ENCODE peak calls at places on chromosomes 11 and 22, in ten cellular contexts. T, R, G, J, Q, H, Y, P, E and F are unnamed samples.

GRCh38 chr11:112477929-112478317 is 217.3 kb upstream of the PLET1 start:
- DNase-seq in T (no peak), R (no peak), G (no peak), J (no peak), Q (no peak), H (no peak), Y (no peak), P (no peak), E (peak), F (no peak)

GRCh38 chr22:42425989-42426355 is 6.2 kb downstream of the NFAM1 start:
- DNase-seq in T (no peak), R (no peak), G (no peak), J (no peak), Q (no peak), H (peak), Y (no peak), P (no peak), E (no peak), F (no peak)

GRCh38 chr11:46272816-46273427 is 4.5 kb upstream of the CREB3L1 start:
- DNase-seq in T (no peak), R (peak), G (peak), J (no peak), Q (no peak), H (peak), Y (no peak), P (no peak), E (no peak), F (peak)

GRCh38 chr11:114448749-114449484 is 9.7 kb downstream of the REXO2 start:
- DNase-seq in T (no peak), R (no peak), G (no peak), J (no peak), Q (no peak), H (no peak), Y (no peak), P (no peak), E (no peak), F (no peak)

GRCh38 chr22:45469573-45470383 is 32.9 kb upstream of the FBLN1 start:
- DNase-seq in T (no peak), R (no peak), G (no peak), J (no peak), Q (no peak), H (no peak), Y (no peak), P (no peak), E (no peak), F (no peak)

GRCh38 chr11:70191495-70192140 is 11.5 kb upstream of the FADD start:
- DNase-seq in T (peak), R (peak), G (no peak), J (peak), Q (peak), H (peak), Y (peak), P (peak), E (no peak), F (peak)

GRCh38 chr11:77101043-77101537 is 1.6 kb upstream of the OMP start:
- DNase-seq in T (no peak), R (no peak), G (no peak), J (peak), Q (no peak), H (peak), Y (peak), P (peak), E (no peak), F (no peak)

GRCh38 chr11:129145276-129145675 is 46.8 kb downstream of the ARHGAP32 start:
- DNase-seq in T (no peak), R (no peak), G (no peak), J (no peak), Q (no peak), H (no peak), Y (no peak), P (no peak), E (no peak), F (no peak)

GRCh38 chr11:13720940-13721339 is 52.5 kb downstream of the FAR1 start:
- DNase-seq in T (no peak), R (no peak), G (no peak), J (no peak), Q (no peak), H (no peak), Y (no peak), P (no peak), E (no peak), F (no peak)

GRCh38 chr11:33490842-33491370 is 209.7 kb downstream of the C11orf91 start:
- DNase-seq in T (no peak), R (no peak), G (no peak), J (no peak), Q (no peak), H (no peak), Y (no peak), P (no peak), E (no peak), F (no peak)

GRCh38 chr22:39682994-39683393 is 112.4 kb downstream of the CACNA1I start:
- DNase-seq in T (no peak), R (no peak), G (no peak), J (no peak), Q (no peak), H (no peak), Y (no peak), P (no peak), E (no peak), F (no peak)

GRCh38 chr11:69841859-69842698 is 22.9 kb upstream of the FGF3 start:
- DNase-seq in T (no peak), R (no peak), G (peak), J (no peak), Q (no peak), H (peak), Y (no peak), P (peak), E (no peak), F (no peak)

GRCh38 chr11:101706015-101706414 is 122.2 kb upstream of the TRPC6 start:
- DNase-seq in T (no peak), R (no peak), G (no peak), J (no peak), Q (no peak), H (no peak), Y (no peak), P (no peak), E (no peak), F (no peak)

GRCh38 chr11:95499516-95500135 is 268.6 kb upstream of the SESN3 start:
- DNase-seq in T (no peak), R (no peak), G (no peak), J (no peak), Q (no peak), H (no peak), Y (no peak), P (peak), E (peak), F (no peak)

GRCh38 chr11:69535928-69536327 is 54.5 kb downstream of the LINC01488 start:
- DNase-seq in T (no peak), R (no peak), G (no peak), J (no peak), Q (no peak), H (no peak), Y (no peak), P (no peak), E (no peak), F (no peak)

GRCh38 chr11:110761131-110761530 is 48.9 kb upstream of the ARHGAP20 start:
- DNase-seq in T (no peak), R (no peak), G (no peak), J (no peak), Q (no peak), H (no peak), Y (no peak), P (no peak), E (no peak), F (no peak)

GRCh38 chr11:40241524-40242037 is 1217.9 kb downstream of the LRRC4C start:
- DNase-seq in T (no peak), R (no peak), G (no peak), J (no peak), Q (no peak), H (no peak), Y (no peak), P (no peak), E (no peak), F (no peak)

GRCh38 chr11:17735823-17736772 is 1.5 kb downstream of the KCNC1 start:
- DNase-seq in T (no peak), R (no peak), G (no peak), J (no peak), Q (peak), H (no peak), Y (peak), P (no peak), E (no peak), F (no peak)

GRCh38 chr11:66072518-66072917 is 2.4 kb downstream of the PACS1 start:
- DNase-seq in T (no peak), R (no peak), G (no peak), J (no peak), Q (no peak), H (no peak), Y (no peak), P (no peak), E (no peak), F (no peak)

GRCh38 chr11:129880311-129880710 is 15.1 kb downstream of the NFRKB start:
- DNase-seq in T (no peak), R (no peak), G (no peak), J (no peak), Q (no peak), H (no peak), Y (no peak), P (no peak), E (no peak), F (no peak)

GRCh38 chr22:43397766-43398165 is 14.0 kb upstream of the MPPED1 start:
- DNase-seq in T (no peak), R (no peak), G (no peak), J (no peak), Q (peak), H (no peak), Y (no peak), P (no peak), E (no peak), F (no peak)

GRCh38 chr11:34890812-34891211 is 25.4 kb downstream of the APIP start:
- DNase-seq in T (no peak), R (no peak), G (no peak), J (peak), Q (no peak), H (no peak), Y (peak), P (peak), E (no peak), F (no peak)

GRCh38 chr11:113896156-113896879 is 8.3 kb upstream of the HTR3B start:
- DNase-seq in T (no peak), R (peak), G (no peak), J (no peak), Q (no peak), H (peak), Y (peak), P (peak), E (no peak), F (peak)

GRCh38 chr22:37370306-37370979 is 56.8 kb downstream of the ELFN2 start:
- DNase-seq in T (no peak), R (peak), G (no peak), J (no peak), Q (no peak), H (no peak), Y (no peak), P (no peak), E (no peak), F (peak)

GRCh38 chr11:96341237-96342130 is 1.5 kb downstream of the MAML2 start:
- DNase-seq in T (no peak), R (peak), G (peak), J (peak), Q (peak), H (peak), Y (peak), P (peak), E (no peak), F (peak)

GRCh38 chr11:1504164-1504563 is 17.6 kb upstream of the MOB2 start:
- DNase-seq in T (no peak), R (no peak), G (no peak), J (no peak), Q (peak), H (no peak), Y (no peak), P (no peak), E (no peak), F (no peak)

GRCh38 chr11:134916421-134916820 is 504.4 kb upstream of the B3GAT1 start:
- DNase-seq in T (no peak), R (no peak), G (no peak), J (no peak), Q (peak), H (no peak), Y (no peak), P (no peak), E (peak), F (no peak)

GRCh38 chr22:40499187-40499753 is 128.9 kb downstream of the SGSM3 start:
- DNase-seq in T (peak), R (no peak), G (peak), J (peak), Q (no peak), H (peak), Y (peak), P (peak), E (no peak), F (peak)

GRCh38 chr22:27990879-27991278 is 71.8 kb upstream of the PITPNB start:
- DNase-seq in T (peak), R (peak), G (peak), J (peak), Q (no peak), H (peak), Y (peak), P (peak), E (no peak), F (peak)

GRCh38 chr11:102794382-102794781 is 3.6 kb downstream of the MMP1 start:
- DNase-seq in T (no peak), R (no peak), G (no peak), J (peak), Q (no peak), H (peak), Y (peak), P (peak), E (no peak), F (no peak)

GRCh38 chr22:45159652-45160462 is 3.9 kb upstream of the NUP50 start:
- DNase-seq in T (no peak), R (peak), G (no peak), J (peak), Q (no peak), H (no peak), Y (no peak), P (peak), E (no peak), F (peak)

GRCh38 chr11:12841946-12842630 is 167.0 kb upstream of the RASSF10 start:
- DNase-seq in T (no peak), R (no peak), G (peak), J (no peak), Q (no peak), H (no peak), Y (peak), P (peak), E (no peak), F (no peak)

GRCh38 chr11:116563028-116563712 is 209.6 kb downstream of the BUD13 start:
- DNase-seq in T (no peak), R (no peak), G (no peak), J (peak), Q (no peak), H (no peak), Y (no peak), P (peak), E (no peak), F (no peak)

GRCh38 chr11:16605440-16605970 is 132.9 kb upstream of the C11orf58 start:
- DNase-seq in T (no peak), R (peak), G (no peak), J (no peak), Q (no peak), H (peak), Y (peak), P (no peak), E (no peak), F (peak)

GRCh38 chr11:42066113-42066512 is 606.7 kb upstream of the LRRC4C start:
- DNase-seq in T (no peak), R (no peak), G (no peak), J (no peak), Q (peak), H (no peak), Y (no peak), P (peak), E (no peak), F (no peak)

GRCh38 chr11:34886609-34887008 is 29.6 kb downstream of the APIP start:
- DNase-seq in T (no peak), R (no peak), G (no peak), J (peak), Q (no peak), H (no peak), Y (no peak), P (no peak), E (no peak), F (no peak)

DNA sequence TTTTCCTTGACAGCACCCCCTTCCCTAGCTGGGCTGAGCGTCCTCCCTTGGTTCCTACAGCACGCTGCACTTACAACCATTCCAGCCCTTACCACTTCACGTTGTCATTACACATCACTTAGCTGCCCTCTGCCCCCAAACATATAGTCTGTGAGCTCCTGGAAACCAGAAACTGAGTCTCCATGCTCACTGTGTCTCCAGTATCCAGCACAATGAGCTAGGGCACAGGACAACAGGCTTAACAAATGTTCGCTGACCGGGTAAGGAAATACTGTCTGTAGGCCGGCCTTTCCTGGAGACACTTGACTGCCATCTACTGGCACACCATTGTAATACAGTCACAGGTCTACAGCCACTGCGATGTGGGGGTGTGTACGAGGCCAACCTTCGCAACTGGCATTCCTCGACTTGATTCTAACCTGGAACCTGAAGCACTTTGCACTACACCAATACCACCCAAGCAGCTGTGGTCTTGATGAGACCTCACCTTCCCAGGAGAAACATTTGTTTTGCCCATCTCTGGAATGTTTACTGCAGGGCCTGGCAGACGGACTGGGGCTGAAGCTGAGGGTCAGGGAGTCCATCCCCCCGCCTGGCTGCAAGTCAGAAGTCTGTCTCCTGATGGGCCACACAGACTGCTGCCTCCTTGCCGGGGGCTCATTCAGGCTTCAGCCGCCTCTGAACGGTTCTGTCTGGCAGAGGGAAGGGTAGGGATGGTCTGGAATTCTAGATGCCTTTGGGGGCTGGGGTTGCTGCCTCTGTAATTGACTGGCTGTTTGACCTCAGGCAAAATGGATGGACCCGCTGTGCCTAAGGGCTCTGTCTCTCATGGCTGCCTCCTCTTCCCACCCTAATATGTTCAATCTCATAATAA is 72.0 kb downstream of the SYN3 start:
- DNase-seq in T (peak), R (peak), G (peak), J (peak), Q (no peak), H (peak), Y (peak), P (peak), E (no peak), F (peak)
- TF ChIP-seq EP300 in T (no peak), R (no peak), G (no peak), J (no peak), Q (no peak), H (no peak), Y (no peak), P (no peak), E (no peak), F (no peak)

DNA sequence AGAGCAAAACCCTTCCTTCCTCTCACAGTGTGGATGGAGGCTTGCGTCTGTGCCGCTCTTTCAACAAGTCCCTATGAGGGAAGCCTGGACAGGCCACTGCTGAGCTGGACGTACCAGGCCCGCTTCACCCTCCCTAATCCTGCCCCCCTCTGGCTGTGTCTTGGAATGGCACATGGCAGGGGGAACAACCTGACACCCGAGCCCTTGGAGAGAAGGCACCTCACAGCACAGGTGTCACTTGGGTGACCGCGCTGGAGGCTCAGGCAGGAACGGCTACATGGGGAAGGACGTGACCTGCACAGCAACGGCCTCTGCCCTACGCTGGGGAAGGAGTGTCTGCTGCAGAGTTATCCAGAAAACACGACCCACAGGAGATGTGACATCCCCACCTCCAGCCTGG is 11.0 kb downstream of the CARS1 start:
- DNase-seq in T (no peak), R (no peak), G (no peak), J (no peak), Q (no peak), H (no peak), Y (peak), P (peak), E (no peak), F (no peak)
- TF ChIP-seq CTCF in T (peak), R (peak), G (no peak), J (peak), Q (no peak), H (peak), Y (peak), P (no peak), E (no peak), F (no peak)

GRCh38 chr11:61978703-61979661 is 11.5 kb upstream of the FTH1 start:
- DNase-seq in T (no peak), R (no peak), G (no peak), J (no peak), Q (peak), H (no peak), Y (no peak), P (no peak), E (peak), F (no peak)

GRCh38 chr11:61985863-61986262 is 18.4 kb upstream of the FTH1 start:
- DNase-seq in T (no peak), R (no peak), G (no peak), J (no peak), Q (no peak), H (no peak), Y (no peak), P (no peak), E (no peak), F (peak)

GRCh38 chr11:61980783-61981541 is 13.5 kb upstream of the FTH1 start:
- DNase-seq in T (no peak), R (no peak), G (no peak), J (peak), Q (no peak), H (no peak), Y (no peak), P (no peak), E (peak), F (no peak)

GRCh38 chr11:61983419-61983818 is 16.0 kb upstream of the FTH1 start:
- DNase-seq in T (no peak), R (no peak), G (no peak), J (no peak), Q (no peak), H (no peak), Y (no peak), P (no peak), E (no peak), F (peak)
- TF ChIP-seq EP300 in T (no peak), R (no peak), G (no peak), J (no peak), Q (no peak), H (no peak), Y (no peak), P (no peak), E (no peak), F (no peak)

GRCh38 chr11:38411149-38411548 is 1813.1 kb upstream of the RAG2 start:
- DNase-seq in T (no peak), R (no peak), G (no peak), J (no peak), Q (no peak), H (no peak), Y (no peak), P (no peak), E (no peak), F (no peak)
- TF ChIP-seq CTCF in T (peak), R (no peak), G (no peak), J (no peak), Q (no peak), H (no peak), Y (peak), P (no peak), E (no peak), F (no peak)

GRCh38 chr11:119378851-119379465 is 2.5 kb downstream of the USP2 start:
- DNase-seq in T (no peak), R (no peak), G (no peak), J (no peak), Q (no peak), H (no peak), Y (no peak), P (no peak), E (no peak), F (no peak)
- TF ChIP-seq EP300 in T (no peak), R (no peak), G (no peak), J (no peak), Q (no peak), H (no peak), Y (no peak), P (no peak), E (no peak), F (no peak)

GRCh38 chr11:62591448-62592215 is at the start of gene TUT1:
- DNase-seq in T (peak), R (peak), G (peak), J (peak), Q (peak), H (peak), Y (peak), P (peak), E (peak), F (peak)
- TF ChIP-seq CTCF in T (no peak), R (no peak), G (no peak), J (no peak), Q (peak), H (peak), Y (no peak), P (no peak), E (no peak), F (no peak)

DNA sequence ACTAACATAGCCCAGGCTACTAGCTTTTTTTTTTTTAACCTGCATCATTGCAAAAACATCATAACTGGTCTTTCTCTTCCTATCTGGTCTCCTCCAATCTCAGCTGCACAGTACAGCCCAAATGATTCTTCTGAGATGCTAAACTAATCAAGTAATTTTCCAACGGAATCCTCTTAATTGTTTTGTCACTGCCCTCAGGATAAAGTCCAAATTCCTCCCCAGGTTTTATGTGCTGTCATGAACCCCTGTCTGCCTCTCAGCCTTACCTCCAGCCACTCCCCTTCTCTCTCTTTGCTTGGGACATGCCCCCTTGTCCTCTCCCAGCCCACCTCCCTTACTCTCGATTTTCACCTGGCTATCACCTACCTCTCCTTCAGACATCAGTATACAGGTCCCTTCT is 12.5 kb downstream of the APBB1 start:
- DNase-seq in T (no peak), R (no peak), G (no peak), J (no peak), Q (no peak), H (no peak), Y (no peak), P (no peak), E (no peak), F (no peak)
- TF ChIP-seq EP300 in T (no peak), R (no peak), G (no peak), J (no peak), Q (no peak), H (no peak), Y (no peak), P (no peak), E (no peak), F (no peak)